ENCODE peak calls at places on chromosomes 5 and 9, in seven cellular contexts. K, T, B, H, C, D and E are unnamed samples. For H3K9me3, the result is how much of the 10 kb centered on the place peaks cover.

GRCh38 chr9:136357326-136357725 is 6.2 kb downstream of the DNLZ start:
- DNase-seq in T (no peak), B (no peak), C (no peak), D (no peak), K (no peak), H (no peak), E (no peak)

GRCh38 chr5:89929173-89929572 is 480.4 kb downstream of the CETN3 start:
- DNase-seq in D (no peak), K (no peak), H (no peak), C (no peak), B (no peak), T (no peak), E (no peak)

GRCh38 chr5:110329955-110330354 is 396.5 kb downstream of the TMEM232 start:
- DNase-seq in K (peak), D (no peak), H (no peak), T (no peak), B (no peak), C (no peak), E (no peak)

GRCh38 chr5:122907238-122907637 is 61.8 kb downstream of the SNX24 start:
- DNase-seq in D (no peak), H (peak), B (no peak), K (no peak), C (no peak), T (no peak), E (no peak)

GRCh38 chr9:87119328-87119881 is 172.1 kb upstream of the GAS1 start:
- DNase-seq in T (no peak), B (no peak), K (no peak), H (peak), C (no peak), D (peak), E (peak)

GRCh38 chr9:73152953-73153352 is 1.3 kb downstream of the ANXA1 start:
- DNase-seq in H (no peak), K (no peak), T (no peak), C (no peak), B (no peak), D (no peak), E (no peak)

GRCh38 chr9:11275158-11275695 is 662.4 kb upstream of the PTPRD start:
- DNase-seq in B (no peak), K (no peak), T (no peak), H (no peak), C (no peak), D (no peak), E (no peak)

GRCh38 chr5:156570615-156571014 is 243.7 kb downstream of the SGCD start:
- DNase-seq in B (no peak), T (no peak), K (peak), C (no peak), H (no peak), D (no peak), E (no peak)

GRCh38 chr9:130234340-130235260 is 31.0 kb upstream of the HMCN2 start:
- DNase-seq in D (no peak), C (no peak), B (no peak), T (no peak), H (peak), K (no peak), E (peak)

GRCh38 chr9:126154182-126154827 is 172.3 kb upstream of the MVB12B start:
- DNase-seq in D (no peak), B (no peak), C (no peak), K (no peak), T (no peak), H (no peak), E (no peak)

GRCh38 chr5:152332696-152333095 is 72.4 kb downstream of the NMUR2 start:
- DNase-seq in K (no peak), T (no peak), H (no peak), D (no peak), C (no peak), B (no peak), E (no peak)

GRCh38 chr9:21781656-21782055 is 20.8 kb upstream of the MTAP start:
- DNase-seq in T (no peak), B (no peak), H (no peak), D (no peak), K (no peak), C (no peak), E (no peak)

GRCh38 chr9:9998491-9999287 is 614.1 kb downstream of the PTPRD start:
- DNase-seq in K (no peak), B (no peak), D (no peak), T (no peak), C (no peak), H (no peak), E (no peak)

GRCh38 chr5:80959768-80960442 is at the start of gene RASGRF2:
- DNase-seq in C (no peak), D (peak), K (peak), B (peak), H (peak), T (peak), E (peak)

GRCh38 chr5:74357827-74358226 is 282.7 kb downstream of the ENC1 start:
- DNase-seq in K (peak), T (no peak), B (no peak), H (peak), D (no peak), C (no peak), E (no peak)

GRCh38 chr5:12691330-12691729 is 787.1 kb upstream of the CTNND2 start:
- DNase-seq in T (no peak), K (peak), C (no peak), H (no peak), B (no peak), D (no peak), E (no peak)

GRCh38 chr5:88398316-88398715 is 129.7 kb upstream of the TMEM161B start:
- DNase-seq in K (no peak), C (no peak), B (no peak), T (no peak), D (no peak), H (no peak), E (no peak)

GRCh38 chr5:135266301-135266630 is 132.8 kb downstream of the MACROH2A1 start:
- DNase-seq in K (no peak), H (no peak), B (no peak), C (no peak), T (no peak), D (no peak), E (no peak)

GRCh38 chr5:108212775-108213346 is 169.0 kb downstream of the FBXL17 start:
- DNase-seq in C (no peak), K (peak), D (no peak), T (no peak), H (peak), B (no peak), E (no peak)

GRCh38 chr9:72540348-72540873 is 19.0 kb downstream of the TMC1 start:
- DNase-seq in T (no peak), D (no peak), K (no peak), B (no peak), C (no peak), H (peak), E (no peak)

GRCh38 chr9:126454250-126454649 is 127.6 kb downstream of the MVB12B start:
- DNase-seq in D (no peak), H (no peak), B (no peak), K (no peak), T (no peak), C (no peak), E (no peak)

GRCh38 chr9:4303002-4303401 is 3.1 kb upstream of the GLIS3 start:
- DNase-seq in K (no peak), B (no peak), H (peak), T (no peak), C (no peak), D (no peak), E (no peak)

GRCh38 chr9:121811751-121812150 is 160.3 kb downstream of the DAB2IP start:
- DNase-seq in H (no peak), K (no peak), D (no peak), B (no peak), C (no peak), T (no peak), E (no peak)

GRCh38 chr5:178383919-178384814 is 151.6 kb upstream of the PHYKPL start:
- DNase-seq in C (no peak), B (no peak), H (no peak), K (no peak), T (no peak), D (no peak), E (no peak)

DNA sequence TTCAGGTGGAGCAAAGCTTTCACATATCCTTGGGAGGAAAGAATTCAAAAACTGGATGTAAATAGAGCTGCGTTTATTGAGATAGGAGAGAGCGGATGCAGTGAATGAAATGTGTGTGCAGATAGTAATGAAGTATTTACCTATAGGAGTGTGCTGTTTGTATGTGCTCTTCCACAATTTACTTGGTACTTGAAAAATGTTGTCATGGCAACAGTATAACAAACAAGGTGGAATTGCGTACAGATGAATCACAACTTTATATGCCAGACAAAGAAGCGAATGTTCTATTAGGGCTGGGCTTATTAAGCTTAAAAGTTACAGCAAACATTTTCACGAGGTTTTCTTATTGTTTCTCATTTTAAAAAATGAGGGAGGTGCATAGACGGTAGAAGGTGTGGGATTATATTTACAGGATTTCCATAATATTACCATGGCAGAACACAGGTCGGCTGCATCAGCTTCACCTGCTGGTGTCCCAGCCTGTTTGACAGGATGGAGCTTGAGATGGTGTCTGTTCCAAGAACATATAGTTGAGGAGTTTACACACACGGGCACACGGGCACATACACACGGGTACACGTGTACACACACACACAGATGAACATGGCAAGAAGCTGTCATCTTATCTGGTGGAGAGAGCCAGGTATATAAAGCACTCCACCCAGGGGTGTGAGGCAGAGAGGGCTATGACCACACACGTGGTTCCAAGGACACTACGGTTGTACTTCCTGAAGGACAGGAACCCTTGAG is 155.7 kb downstream of the RMI1 start:
- DNase-seq in B (no peak), K (no peak), D (no peak), T (no peak), H (peak), C (no peak), E (no peak)
- H3K9me3 ChIP-seq in B (under half), K (under half), D (under half), T (under half), H (under half), C (under half), E (under half)

GRCh38 chr5:79200573-79201183 is 35.3 kb upstream of the JMY start:
- DNase-seq in D (peak), T (no peak), C (no peak), K (peak), B (no peak), H (peak), E (no peak)
- TF ChIP-seq CTCF in D (peak), T (no peak), C (peak), K (peak), B (no peak), H (peak), E (no peak)

GRCh38 chr5:1227669-1228068 is 2.5 kb downstream of the SLC6A18 start:
- DNase-seq in D (no peak), B (no peak), H (peak), C (no peak), T (no peak), K (peak), E (no peak)
- H3K9me3 ChIP-seq in D (under half), B (under half), H (under half), C (under half), T (under half), K (under half), E (under half)

GRCh38 chr5:138287252-138287651 is 12.8 kb upstream of the GFRA3 start:
- DNase-seq in D (no peak), B (no peak), C (no peak), K (no peak), H (no peak), T (no peak), E (no peak)

GRCh38 chr5:138280915-138281314 is 6.5 kb upstream of the GFRA3 start:
- DNase-seq in K (no peak), B (no peak), T (no peak), C (no peak), H (no peak), D (no peak), E (no peak)

GRCh38 chr5:138282918-138283742 is 8.7 kb upstream of the GFRA3 start:
- DNase-seq in K (peak), B (no peak), C (peak), T (peak), D (peak), H (peak), E (peak)
- TF ChIP-seq CTCF in K (peak), B (no peak), C (peak), T (peak), D (peak), H (peak), E (peak)

GRCh38 chr5:158600679-158601078 is 499.0 kb downstream of the EBF1 start:
- DNase-seq in C (no peak), B (no peak), K (no peak), H (no peak), D (no peak), T (no peak), E (no peak)
- H3K9me3 ChIP-seq in C (under half), B (under half), K (under half), H (under half), D (under half), T (under half), E (under half)

GRCh38 chr5:7686794-7687193 is 164.1 kb downstream of the CFAP90 start:
- DNase-seq in T (no peak), K (peak), B (no peak), C (no peak), H (no peak), D (no peak), E (no peak)
- TF ChIP-seq CTCF in T (no peak), K (peak), B (no peak), C (no peak), H (no peak), D (no peak), E (no peak)